ENCODE peak calls at places on chromosomes 6 and 20, in four cellular contexts. D is HCT116, J is aorta, C is IMR-90. Y is an unnamed sample.
A peak's percentile ranks its signal among the peaks of the same experiment; 100 is the strongest.

GRCh38 chr20:59605691-59606364 is 1.5 kb downstream of the PHACTR3 start:
- DNase-seq in D (no peak), J (no peak), C (no peak), Y (no peak)

GRCh38 chr6:120357447-120357846 is 976.8 kb downstream of the TBC1D32 start:
- DNase-seq in D (no peak), J (no peak), C (no peak), Y (no peak)

GRCh38 chr6:18454446-18454845 is 67.3 kb downstream of the RNF144B start:
- DNase-seq in D (no peak), J (no peak), C (no peak), Y (no peak)

GRCh38 chr6:138765896-138766487 is 7.6 kb upstream of the CCDC28A start:
- DNase-seq in D (peak; percentile 29), J (no peak), C (peak; percentile 56), Y (peak; percentile 15)

GRCh38 chr6:37759221-37760154 is 60.0 kb upstream of the ZFAND3 start:
- DNase-seq in D (no peak), J (no peak), C (no peak), Y (no peak)

GRCh38 chr6:131116755-131117360 is 18.4 kb upstream of the AKAP7 start:
- DNase-seq in D (peak; percentile 41), J (no peak), C (peak; percentile 64), Y (no peak)

GRCh38 chr20:35976012-35976411 is 7.6 kb downstream of the CNBD2 start:
- DNase-seq in D (no peak), J (no peak), C (no peak), Y (no peak)

GRCh38 chr6:98310408-98310807 is 524.0 kb upstream of the POU3F2 start:
- DNase-seq in D (no peak), J (no peak), C (no peak), Y (no peak)

GRCh38 chr20:2871555-2872303 is 1.6 kb upstream of the PTPRA start:
- DNase-seq in D (no peak), J (no peak), C (no peak), Y (no peak)

GRCh38 chr6:113258771-113259170 is 598.4 kb upstream of the MARCKS start:
- DNase-seq in D (no peak), J (no peak), C (peak; percentile 4), Y (no peak)

GRCh38 chr6:63573140-63573898 is 1.0 kb downstream of the LOC128125822 start:
- DNase-seq in D (peak; percentile 74), J (peak; percentile 82), C (peak; percentile 55), Y (peak; percentile 79)

DNA sequence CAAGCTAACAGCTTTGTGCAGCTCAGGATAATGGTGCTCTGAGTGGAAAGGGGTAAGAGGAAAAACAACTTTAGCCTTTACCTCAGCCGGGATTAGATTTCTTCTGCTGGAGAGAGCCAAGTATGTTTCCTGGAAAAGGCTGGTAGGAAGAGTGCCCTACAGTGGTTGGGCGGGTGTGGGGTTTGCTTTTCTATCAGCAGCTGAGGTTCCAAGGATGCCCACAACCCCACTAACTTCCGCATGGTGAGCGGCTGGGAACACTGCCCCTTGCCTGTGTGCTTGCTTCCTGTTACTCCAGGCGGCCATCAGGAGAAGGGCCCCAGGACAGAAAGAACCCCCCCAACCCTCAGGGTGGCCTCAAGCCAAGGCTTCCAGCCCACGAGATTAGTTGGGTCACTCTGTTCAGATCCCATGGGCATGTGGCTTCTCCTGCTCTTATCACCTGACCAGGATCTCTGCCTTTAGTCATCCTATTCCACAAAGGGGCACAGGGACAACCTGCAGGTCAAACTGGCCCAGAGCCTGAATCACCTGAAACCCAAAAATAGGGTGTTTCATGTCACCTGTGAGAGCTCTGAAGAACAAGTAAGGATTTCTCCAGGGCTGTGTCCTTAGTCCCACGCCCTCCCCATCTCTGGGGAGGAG is 10.5 kb downstream of the MRPS18A start:
- DNase-seq in D (no peak), J (no peak), C (no peak), Y (no peak)
- H3K36me3 ChIP-seq in D (peaks cover 38% of the 10 kb centered on the region), J (peaks cover 8% of the 10 kb centered on the region), C (peaks cover 67% of the 10 kb centered on the region), Y (peaks cover 51% of the 10 kb centered on the region)

DNA sequence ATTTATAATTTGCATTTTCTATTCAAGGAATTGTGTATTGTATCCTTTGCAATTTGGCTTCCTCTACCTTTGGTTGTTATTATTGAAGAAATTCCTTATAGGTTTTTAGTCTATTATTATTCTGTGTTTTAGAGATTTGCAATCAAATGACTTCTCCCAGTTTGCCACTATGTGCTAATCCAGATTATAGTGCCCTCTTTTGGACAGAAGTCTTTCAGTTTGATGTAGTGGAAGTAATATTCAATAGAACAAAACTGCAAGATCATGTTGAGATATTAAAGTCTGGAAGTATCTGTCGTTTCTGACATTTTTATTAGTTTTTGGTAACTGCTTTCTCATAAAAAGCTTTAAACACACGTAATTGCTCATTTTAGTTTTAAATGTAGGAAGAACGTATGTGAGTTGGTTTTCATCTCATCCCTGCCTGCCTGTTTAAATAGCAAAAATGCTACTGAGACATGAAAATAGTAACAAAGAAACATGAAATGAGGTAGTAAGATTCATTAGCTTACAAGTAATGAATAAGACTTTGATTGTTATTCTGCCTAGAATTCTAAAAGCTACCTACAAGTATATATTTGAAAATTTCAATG is 72.8 kb downstream of the RTN4IP1 start:
- DNase-seq in D (no peak), J (no peak), C (peak; percentile 47), Y (no peak)
- H3K36me3 ChIP-seq in D (no peaks in the 10 kb centered on the region), J (no peaks in the 10 kb centered on the region), C (no peaks in the 10 kb centered on the region), Y (no peaks in the 10 kb centered on the region)

GRCh38 chr6:110898111-110898510 is 23.5 kb downstream of the AMD1 start:
- DNase-seq in D (no peak), J (no peak), C (no peak), Y (no peak)

GRCh38 chr6:110897433-110897832 is 22.8 kb downstream of the AMD1 start:
- DNase-seq in D (no peak), J (no peak), C (peak; percentile 47), Y (no peak)

GRCh38 chr6:110900028-110900598 is 25.5 kb downstream of the AMD1 start:
- DNase-seq in D (no peak), J (no peak), C (no peak), Y (no peak)

GRCh38 chr6:110890288-110890687 is 15.7 kb downstream of the AMD1 start:
- DNase-seq in D (no peak), J (no peak), C (no peak), Y (no peak)

GRCh38 chr6:110895907-110896608 is 21.5 kb downstream of the AMD1 start:
- DNase-seq in D (no peak), J (no peak), C (no peak), Y (no peak)
- H3K36me3 ChIP-seq in D (peaks cover 37% of the 10 kb centered on the region), J (peaks cover 4% of the 10 kb centered on the region), C (peaks cover 31% of the 10 kb centered on the region), Y (peaks cover 35% of the 10 kb centered on the region)

GRCh38 chr6:163343609-163344008 is 70.9 kb upstream of the QKI start:
- DNase-seq in D (no peak), J (no peak), C (no peak), Y (no peak)
- H3K36me3 ChIP-seq in D (no peaks in the 10 kb centered on the region), J (no peaks in the 10 kb centered on the region), C (no peaks in the 10 kb centered on the region), Y (no peaks in the 10 kb centered on the region)

GRCh38 chr6:83119742-83120300 is 52.4 kb downstream of the DOP1A start:
- DNase-seq in D (no peak), J (no peak), C (no peak), Y (no peak)

GRCh38 chr6:83114164-83114563 is 46.7 kb downstream of the DOP1A start:
- DNase-seq in D (no peak), J (no peak), C (peak; percentile 39), Y (no peak)

GRCh38 chr6:83113258-83113657 is 45.8 kb downstream of the DOP1A start:
- DNase-seq in D (no peak), J (no peak), C (peak; percentile 43), Y (no peak)

GRCh38 chr6:83117802-83118201 is 50.3 kb downstream of the DOP1A start:
- DNase-seq in D (no peak), J (no peak), C (no peak), Y (no peak)
- H3K36me3 ChIP-seq in D (no peaks in the 10 kb centered on the region), J (no peaks in the 10 kb centered on the region), C (no peaks in the 10 kb centered on the region), Y (no peaks in the 10 kb centered on the region)

GRCh38 chr6:150932976-150933375 is 67.5 kb downstream of the MTHFD1L start:
- DNase-seq in D (no peak), J (no peak), C (peak; percentile 56), Y (no peak)

GRCh38 chr6:150937126-150937906 is 71.8 kb downstream of the MTHFD1L start:
- DNase-seq in D (no peak), J (peak; percentile 62), C (no peak), Y (no peak)

GRCh38 chr6:150934380-150934779 is 68.9 kb downstream of the MTHFD1L start:
- DNase-seq in D (no peak), J (no peak), C (peak; percentile 93), Y (no peak)

GRCh38 chr6:150939399-150939798 is 73.9 kb downstream of the MTHFD1L start:
- DNase-seq in D (no peak), J (no peak), C (no peak), Y (no peak)

GRCh38 chr6:150936021-150936555 is 70.6 kb downstream of the MTHFD1L start:
- DNase-seq in D (no peak), J (no peak), C (no peak), Y (no peak)
- H3K36me3 ChIP-seq in D (no peaks in the 10 kb centered on the region), J (peaks cover 3% of the 10 kb centered on the region), C (peaks cover 59% of the 10 kb centered on the region), Y (peaks cover 19% of the 10 kb centered on the region)

GRCh38 chr6:142773324-142773723 is 171.7 kb downstream of the HIVEP2 start:
- DNase-seq in D (no peak), J (no peak), C (no peak), Y (no peak)
- H3K36me3 ChIP-seq in D (no peaks in the 10 kb centered on the region), J (peaks cover 5% of the 10 kb centered on the region), C (peaks cover 30% of the 10 kb centered on the region), Y (peaks cover 9% of the 10 kb centered on the region)

Y was measured in H7.